ENCODE peak calls at places on chromosomes 11 and 22, in five cellular contexts. One of them, this sample, is unnamed. For H3K9me3 and H3K4me1, the result is how much of the 10 kb centered on the place peaks cover.

GRCh38 chr11:61173456-61173855 is 12.2 kb upstream of the VPS37C start:
- DNase-seq in K562: peak
- DNase-seq in body of pancreas: no peak
- DNase-seq in Peyer's patch: no peak
- DNase-seq in mucosa of descending colon: no peak
- DNase-seq in this sample: no peak

GRCh38 chr11:12624595-12624994 is 49.6 kb upstream of the TEAD1 start:
- DNase-seq in body of pancreas: no peak
- DNase-seq in Peyer's patch: no peak
- DNase-seq in K562: no peak
- DNase-seq in mucosa of descending colon: no peak
- DNase-seq in this sample: no peak

GRCh38 chr22:26977741-26978140 is 320.4 kb downstream of the MIAT start:
- DNase-seq in K562: no peak
- DNase-seq in Peyer's patch: no peak
- DNase-seq in body of pancreas: no peak
- DNase-seq in mucosa of descending colon: no peak
- DNase-seq in this sample: no peak

GRCh38 chr22:36376265-36376664 is 11.5 kb downstream of the MYH9 start:
- DNase-seq in body of pancreas: no peak
- DNase-seq in mucosa of descending colon: no peak
- DNase-seq in K562: no peak
- DNase-seq in Peyer's patch: no peak
- DNase-seq in this sample: no peak

GRCh38 chr22:19448076-19448607 is 631 bp upstream of the C22orf39 start:
- DNase-seq in mucosa of descending colon: peak
- DNase-seq in K562: peak
- DNase-seq in body of pancreas: peak
- DNase-seq in Peyer's patch: peak
- DNase-seq in this sample: peak

GRCh38 chr11:93219440-93219839 is 21.6 kb upstream of the SLC36A4 start:
- DNase-seq in K562: no peak
- DNase-seq in body of pancreas: no peak
- DNase-seq in mucosa of descending colon: no peak
- DNase-seq in Peyer's patch: no peak
- DNase-seq in this sample: no peak

GRCh38 chr11:127639916-127640315 is 639.3 kb upstream of the KIRREL3 start:
- DNase-seq in K562: no peak
- DNase-seq in mucosa of descending colon: no peak
- DNase-seq in Peyer's patch: no peak
- DNase-seq in body of pancreas: no peak
- DNase-seq in this sample: no peak

GRCh38 chr11:45666648-45667642 is 1.5 kb upstream of the CHST1 start:
- DNase-seq in Peyer's patch: no peak
- DNase-seq in mucosa of descending colon: no peak
- DNase-seq in body of pancreas: no peak
- DNase-seq in K562: no peak
- DNase-seq in this sample: no peak

GRCh38 chr22:31055322-31056159 is 25.6 kb upstream of the SMTN start:
- DNase-seq in K562: no peak
- DNase-seq in body of pancreas: peak
- DNase-seq in Peyer's patch: peak
- DNase-seq in mucosa of descending colon: peak
- DNase-seq in this sample: peak

GRCh38 chr11:93490996-93491618 is 52.1 kb downstream of the SMCO4 start:
- DNase-seq in mucosa of descending colon: no peak
- DNase-seq in Peyer's patch: no peak
- DNase-seq in body of pancreas: no peak
- DNase-seq in K562: no peak
- DNase-seq in this sample: no peak

GRCh38 chr11:88344869-88345268 is 7.3 kb upstream of the CTSC start:
- DNase-seq in mucosa of descending colon: no peak
- DNase-seq in K562: no peak
- DNase-seq in body of pancreas: no peak
- DNase-seq in Peyer's patch: no peak
- DNase-seq in this sample: no peak

GRCh38 chr11:95154514-95154913 is 64.9 kb downstream of the ENDOD1 start:
- DNase-seq in Peyer's patch: peak
- DNase-seq in body of pancreas: peak
- DNase-seq in K562: peak
- DNase-seq in mucosa of descending colon: peak
- DNase-seq in this sample: peak

GRCh38 chr11:3004481-3004880 is 12.4 kb upstream of the NAP1L4 start:
- DNase-seq in mucosa of descending colon: peak
- DNase-seq in K562: no peak
- DNase-seq in Peyer's patch: peak
- DNase-seq in body of pancreas: no peak
- DNase-seq in this sample: no peak

GRCh38 chr11:125348704-125349635 is 147.1 kb downstream of the FEZ1 start:
- DNase-seq in body of pancreas: peak
- DNase-seq in K562: peak
- DNase-seq in mucosa of descending colon: peak
- DNase-seq in Peyer's patch: peak
- DNase-seq in this sample: peak

GRCh38 chr11:15071556-15072255 is 1.7 kb upstream of the CALCB start:
- DNase-seq in body of pancreas: no peak
- DNase-seq in K562: no peak
- DNase-seq in Peyer's patch: no peak
- DNase-seq in mucosa of descending colon: no peak
- DNase-seq in this sample: no peak

GRCh38 chr11:69085490-69086095 is 36.9 kb downstream of the TPCN2 start:
- DNase-seq in K562: no peak
- DNase-seq in body of pancreas: no peak
- DNase-seq in Peyer's patch: no peak
- DNase-seq in mucosa of descending colon: no peak
- DNase-seq in this sample: no peak

GRCh38 chr22:24969588-24970301 is 17.2 kb downstream of the KIAA1671 start:
- DNase-seq in Peyer's patch: peak
- DNase-seq in mucosa of descending colon: no peak
- DNase-seq in body of pancreas: no peak
- DNase-seq in K562: no peak
- DNase-seq in this sample: peak

GRCh38 chr11:75603791-75604736 is 42.0 kb downstream of the SERPINH1 start:
- DNase-seq in K562: no peak
- DNase-seq in body of pancreas: no peak
- DNase-seq in mucosa of descending colon: no peak
- DNase-seq in Peyer's patch: no peak
- DNase-seq in this sample: no peak

GRCh38 chr11:9144828-9145227 is 53.4 kb upstream of the SCUBE2 start:
- DNase-seq in K562: no peak
- DNase-seq in Peyer's patch: no peak
- DNase-seq in body of pancreas: no peak
- DNase-seq in mucosa of descending colon: no peak
- DNase-seq in this sample: no peak

DNA sequence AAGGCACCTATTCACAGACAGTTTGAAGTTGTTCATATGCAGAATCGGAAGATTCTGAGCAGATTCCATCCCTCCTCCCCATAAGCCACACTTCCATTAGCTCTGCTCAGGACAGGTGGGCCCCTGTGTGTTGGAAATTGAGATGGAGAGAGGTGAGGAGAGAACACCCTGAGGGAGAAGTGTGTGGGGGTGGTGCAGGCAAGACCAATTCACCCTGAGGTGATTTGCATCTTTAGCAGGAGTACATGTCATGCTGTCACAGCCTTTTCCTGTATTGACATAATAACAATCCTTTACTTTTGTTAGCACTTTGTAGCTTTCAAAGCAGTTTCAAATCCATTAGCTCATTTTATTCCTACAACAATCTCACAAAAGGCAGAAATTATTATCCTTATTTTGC is 275.9 kb downstream of the ST3GAL4 start:
- DNase-seq in body of pancreas: no peak
- DNase-seq in K562: no peak
- DNase-seq in Peyer's patch: no peak
- DNase-seq in mucosa of descending colon: no peak
- DNase-seq in this sample: no peak
- TF ChIP-seq CTCF in body of pancreas: no peak
- TF ChIP-seq CTCF in K562: no peak
- TF ChIP-seq CTCF in Peyer's patch: no peak
- TF ChIP-seq CTCF in mucosa of descending colon: no peak
- TF ChIP-seq CTCF in this sample: no peak

GRCh38 chr22:48658246-48658645 is 1169.4 kb downstream of the BRD1 start:
- DNase-seq in Peyer's patch: no peak
- DNase-seq in mucosa of descending colon: no peak
- DNase-seq in body of pancreas: no peak
- DNase-seq in K562: no peak
- DNase-seq in this sample: no peak
- H3K9me3 ChIP-seq in Peyer's patch: under half
- H3K9me3 ChIP-seq in mucosa of descending colon: under half
- H3K9me3 ChIP-seq in body of pancreas: under half
- H3K9me3 ChIP-seq in K562: under half
- H3K9me3 ChIP-seq in this sample: under half

GRCh38 chr11:128733440-128734115 is 39.7 kb downstream of the FLI1 start:
- DNase-seq in mucosa of descending colon: no peak
- DNase-seq in Peyer's patch: peak
- DNase-seq in K562: no peak
- DNase-seq in body of pancreas: no peak
- DNase-seq in this sample: no peak

GRCh38 chr11:128734439-128735224 is 40.8 kb downstream of the FLI1 start:
- DNase-seq in K562: no peak
- DNase-seq in Peyer's patch: peak
- DNase-seq in mucosa of descending colon: no peak
- DNase-seq in body of pancreas: no peak
- DNase-seq in this sample: peak

GRCh38 chr11:128735935-128736610 is 42.2 kb downstream of the FLI1 start:
- DNase-seq in Peyer's patch: no peak
- DNase-seq in K562: no peak
- DNase-seq in body of pancreas: no peak
- DNase-seq in mucosa of descending colon: no peak
- DNase-seq in this sample: no peak

GRCh38 chr11:128731041-128731663 is 37.3 kb downstream of the FLI1 start:
- DNase-seq in K562: no peak
- DNase-seq in body of pancreas: no peak
- DNase-seq in mucosa of descending colon: no peak
- DNase-seq in Peyer's patch: peak
- DNase-seq in this sample: no peak

GRCh38 chr11:128732471-128733277 is 38.8 kb downstream of the FLI1 start:
- DNase-seq in body of pancreas: no peak
- DNase-seq in mucosa of descending colon: no peak
- DNase-seq in Peyer's patch: no peak
- DNase-seq in K562: no peak
- DNase-seq in this sample: no peak
- H3K4me1 ChIP-seq in body of pancreas: under half
- H3K4me1 ChIP-seq in mucosa of descending colon: under half
- H3K4me1 ChIP-seq in Peyer's patch: under half
- H3K4me1 ChIP-seq in K562: under half
- H3K4me1 ChIP-seq in this sample: under half

GRCh38 chr11:100670140-100670539 is 16.9 kb upstream of the ARHGAP42 start:
- DNase-seq in K562: no peak
- DNase-seq in mucosa of descending colon: no peak
- DNase-seq in Peyer's patch: no peak
- DNase-seq in body of pancreas: no peak
- DNase-seq in this sample: no peak

GRCh38 chr11:100663996-100664395 is 23.1 kb upstream of the ARHGAP42 start:
- DNase-seq in mucosa of descending colon: no peak
- DNase-seq in Peyer's patch: no peak
- DNase-seq in K562: no peak
- DNase-seq in body of pancreas: no peak
- DNase-seq in this sample: no peak

GRCh38 chr11:100671471-100671870 is 15.6 kb upstream of the ARHGAP42 start:
- DNase-seq in Peyer's patch: no peak
- DNase-seq in body of pancreas: no peak
- DNase-seq in mucosa of descending colon: no peak
- DNase-seq in K562: no peak
- DNase-seq in this sample: no peak

GRCh38 chr11:100663583-100663982 is 23.5 kb upstream of the ARHGAP42 start:
- DNase-seq in body of pancreas: no peak
- DNase-seq in mucosa of descending colon: no peak
- DNase-seq in Peyer's patch: no peak
- DNase-seq in K562: no peak
- DNase-seq in this sample: no peak

GRCh38 chr11:100667449-100667848 is 19.6 kb upstream of the ARHGAP42 start:
- DNase-seq in K562: no peak
- DNase-seq in body of pancreas: no peak
- DNase-seq in Peyer's patch: no peak
- DNase-seq in mucosa of descending colon: no peak
- DNase-seq in this sample: no peak
- TF ChIP-seq CTCF in K562: no peak
- TF ChIP-seq CTCF in body of pancreas: no peak
- TF ChIP-seq CTCF in Peyer's patch: no peak
- TF ChIP-seq CTCF in mucosa of descending colon: no peak
- TF ChIP-seq CTCF in this sample: no peak

DNA sequence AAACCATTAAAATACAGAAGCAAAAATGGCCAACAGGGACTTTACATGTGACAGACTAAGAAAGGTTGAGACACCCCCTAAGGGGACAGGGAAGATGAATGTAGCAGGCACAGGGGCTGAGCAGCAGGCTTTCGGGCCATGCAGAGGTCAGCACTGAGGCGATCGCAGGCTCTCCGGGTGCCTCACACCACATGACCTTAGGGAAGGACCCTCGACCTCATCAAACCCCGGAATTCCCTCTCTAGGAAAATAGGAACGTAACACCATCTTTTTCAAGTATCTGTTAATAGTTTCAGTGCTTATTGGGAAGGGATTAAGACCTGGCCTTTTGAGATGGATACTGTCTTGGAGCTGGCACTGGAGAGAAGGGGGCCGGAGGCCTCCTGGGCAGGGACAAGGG is 27.4 kb downstream of the OPCML start:
- DNase-seq in K562: no peak
- DNase-seq in body of pancreas: no peak
- DNase-seq in Peyer's patch: no peak
- DNase-seq in mucosa of descending colon: no peak
- DNase-seq in this sample: no peak
- H3K9me3 ChIP-seq in K562: under half
- H3K9me3 ChIP-seq in body of pancreas: under half
- H3K9me3 ChIP-seq in Peyer's patch: under half
- H3K9me3 ChIP-seq in mucosa of descending colon: under half
- H3K9me3 ChIP-seq in this sample: under half

This sample was measured in colonic mucosa.